ENCODE peak calls at places on chromosomes 12 and 14, in six cellular contexts. T is endothelial cell of umbilical vein, U is A549, Q is HepG2, G is GM12878, O is K562. P is an unnamed sample.

GRCh38 chr12:87809916-87810315 is 219.3 kb downstream of the C12orf50 start:
- DNase-seq in T (peak; percentile 15), U (no peak), Q (no peak), G (no peak), O (no peak), P (no peak)

GRCh38 chr12:62783881-62784280 is 151.1 kb downstream of the PPM1H start:
- DNase-seq in T (no peak), U (no peak), Q (no peak), G (no peak), O (no peak), P (no peak)

GRCh38 chr12:107523760-107524558 is 161.6 kb upstream of the PWP1 start:
- DNase-seq in T (no peak), U (no peak), Q (peak; percentile 74), G (no peak), O (no peak), P (no peak)

GRCh38 chr12:101829639-101830390 is 944 bp downstream of the GNPTAB start:
- DNase-seq in T (peak; percentile 37), U (no peak), Q (no peak), G (no peak), O (peak; percentile 47), P (peak; percentile 21)

GRCh38 chr12:94140556-94140955 is 7.8 kb upstream of the PLXNC1 start:
- DNase-seq in T (no peak), U (peak; percentile 51), Q (peak; percentile 32), G (no peak), O (peak; percentile 71), P (peak; percentile 74)

GRCh38 chr12:123726244-123726643 is 14.1 kb downstream of the ATP6V0A2 start:
- DNase-seq in T (no peak), U (no peak), Q (no peak), G (no peak), O (no peak), P (no peak)

GRCh38 chr14:27668531-27668930 is 1070.7 kb upstream of the NOVA1 start:
- DNase-seq in T (no peak), U (no peak), Q (no peak), G (no peak), O (no peak), P (no peak)

GRCh38 chr12:32671930-32672785 is 6.9 kb upstream of the DNM1L start:
- DNase-seq in T (peak; percentile 85), U (peak; percentile 73), Q (peak; percentile 51), G (no peak), O (peak; percentile 53), P (peak; percentile 75)

GRCh38 chr14:100341301-100342031 is 18.3 kb downstream of the SLC25A47 start:
- DNase-seq in T (peak; percentile 98), U (peak; percentile 60), Q (no peak), G (peak; percentile 44), O (no peak), P (peak; percentile 76)

GRCh38 chr12:128918481-128918880 is 65.2 kb downstream of the GLT1D1 start:
- DNase-seq in T (no peak), U (no peak), Q (no peak), G (no peak), O (no peak), P (no peak)

GRCh38 chr12:53703746-53704145 is 23.5 kb downstream of the CALCOCO1 start:
- DNase-seq in T (no peak), U (no peak), Q (no peak), G (no peak), O (no peak), P (no peak)

GRCh38 chr14:90608925-90609324 is 207.3 kb downstream of the TTC7B start:
- DNase-seq in T (no peak), U (no peak), Q (no peak), G (no peak), O (no peak), P (peak; percentile 49)

DNA sequence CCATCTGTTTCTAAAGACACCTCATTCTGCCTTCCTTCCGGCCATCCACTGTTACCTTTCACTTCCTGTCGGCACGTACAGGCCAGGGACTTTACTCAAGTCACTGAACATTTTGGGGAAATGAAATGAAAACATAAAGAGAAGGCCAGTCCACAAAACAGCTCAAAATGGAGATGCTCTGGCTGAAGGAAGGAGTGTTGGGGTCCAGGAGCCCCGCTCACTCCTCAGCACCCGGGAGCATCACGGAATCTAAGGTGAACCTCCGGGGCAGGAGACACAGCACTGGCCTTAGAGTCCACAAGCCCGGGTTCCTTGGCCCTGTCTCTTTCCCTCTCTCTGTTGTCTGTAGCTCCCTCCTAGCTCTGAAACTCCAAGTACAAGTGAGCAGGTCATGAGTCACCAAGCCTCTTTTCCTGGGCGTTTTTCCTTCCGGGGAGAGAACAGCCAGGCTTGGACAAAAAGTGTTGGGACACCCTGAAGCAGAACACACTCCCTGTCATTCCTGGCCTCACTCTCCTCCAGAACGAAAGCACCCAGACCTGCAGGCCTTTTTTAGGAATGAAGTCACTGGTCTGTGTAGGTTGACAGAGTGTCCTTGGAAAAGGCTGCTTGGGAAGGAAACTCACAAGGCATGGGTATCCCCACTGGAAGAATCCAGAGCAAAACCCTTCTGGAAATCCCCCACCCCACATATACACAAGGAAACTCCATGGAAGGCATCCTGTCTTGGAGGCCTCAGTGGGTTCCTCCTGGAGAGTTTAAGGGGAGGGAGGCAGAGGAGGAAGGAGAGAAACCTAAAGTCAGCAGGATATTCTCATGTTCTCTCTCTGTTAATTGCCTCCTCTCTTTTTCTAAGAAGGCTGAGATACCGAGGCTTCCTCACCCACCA is 245.3 kb downstream of the ZFP36L1 start:
- DNase-seq in T (no peak), U (peak; percentile 83), Q (no peak), G (no peak), O (no peak), P (no peak)
- TF ChIP-seq POLR2A in T (no peak), U (no peak), Q (no peak), G (no peak), O (no peak), P (no peak)

DNA sequence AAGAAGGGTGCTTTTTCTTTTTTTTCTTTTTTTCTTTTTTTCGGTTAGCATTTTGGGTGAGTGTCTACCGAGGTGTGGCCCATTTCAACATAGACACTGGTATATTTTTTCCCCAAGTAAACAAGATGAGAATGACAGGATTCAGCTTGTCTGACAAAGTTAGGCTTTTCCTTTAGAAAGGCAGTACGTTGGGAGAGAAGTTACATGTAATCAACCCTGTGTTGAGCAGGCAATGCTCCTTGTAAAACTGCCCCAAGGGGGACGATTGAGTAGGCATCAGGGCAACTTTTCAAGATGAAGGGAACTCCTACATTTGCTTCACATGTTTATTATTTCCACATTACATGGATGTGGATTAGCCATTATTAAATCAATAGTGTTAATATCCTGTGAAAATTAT is 1.7 kb downstream of the EMP1 start:
- DNase-seq in T (no peak), U (no peak), Q (no peak), G (no peak), O (no peak), P (no peak)
- H3K4me3 ChIP-seq in T (peak overlapping the region; percentile 95), U (no peak overlapping the region), Q (no peak overlapping the region), G (no peak overlapping the region), O (no peak overlapping the region), P (no peak overlapping the region)

GRCh38 chr14:52325632-52326031 is 11.5 kb downstream of the PTGER2 start:
- DNase-seq in T (no peak), U (no peak), Q (no peak), G (no peak), O (no peak), P (no peak)
- TF ChIP-seq MYC in T (no peak), U (no peak), Q (no peak), G (no peak), O (no peak), P (no peak)

GRCh38 chr14:32428149-32428548 is 99.1 kb downstream of the AKAP6 start:
- DNase-seq in T (no peak), U (no peak), Q (no peak), G (no peak), O (no peak), P (no peak)
- TF ChIP-seq POLR2A in T (no peak), U (no peak), Q (no peak), G (no peak), O (no peak), P (no peak)

GRCh38 chr14:75247939-75248338 is 30.7 kb upstream of the FOS start:
- DNase-seq in T (no peak), U (no peak), Q (no peak), G (no peak), O (no peak), P (no peak)

GRCh38 chr14:75249251-75249957 is 29.2 kb upstream of the FOS start:
- DNase-seq in T (no peak), U (no peak), Q (no peak), G (peak; percentile 94), O (peak; percentile 52), P (no peak)

GRCh38 chr14:75249958-75250336 is 28.7 kb upstream of the FOS start:
- DNase-seq in T (no peak), U (no peak), Q (no peak), G (no peak), O (no peak), P (no peak)

GRCh38 chr14:75246546-75247285 is 31.9 kb upstream of the FOS start:
- DNase-seq in T (no peak), U (no peak), Q (no peak), G (no peak), O (no peak), P (no peak)

GRCh38 chr14:75247286-75247922 is 31.2 kb upstream of the FOS start:
- DNase-seq in T (no peak), U (no peak), Q (peak; percentile 77), G (peak; percentile 40), O (no peak), P (no peak)
- H3K4me3 ChIP-seq in T (no peak overlapping the region), U (no peak overlapping the region), Q (peak overlapping the region; percentile 46), G (peak overlapping the region; percentile 29), O (no peak overlapping the region), P (no peak overlapping the region)

DNA sequence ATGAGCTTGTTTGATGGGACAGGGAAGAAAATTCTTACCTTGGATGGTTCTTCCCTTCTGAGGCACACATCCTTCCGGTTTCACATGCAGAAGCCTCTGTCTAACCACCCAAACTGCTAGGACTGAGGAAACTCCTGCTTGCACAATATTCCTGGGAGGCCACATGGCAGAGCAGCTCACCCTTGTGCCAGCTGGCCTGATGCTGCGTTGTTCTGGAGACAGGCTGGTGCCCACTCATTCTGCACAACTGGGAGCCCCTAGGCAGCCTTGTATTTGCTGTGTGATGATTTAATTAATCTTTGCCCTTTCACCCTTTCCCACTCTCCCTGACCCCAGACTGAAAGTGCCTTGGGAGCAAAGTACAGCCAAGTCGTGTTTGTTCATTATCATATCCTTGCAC is 130.8 kb downstream of the RTN1 start:
- DNase-seq in T (no peak), U (no peak), Q (no peak), G (no peak), O (no peak), P (peak; percentile 45)
- TF ChIP-seq MYC in T (no peak), U (no peak), Q (no peak), G (no peak), O (no peak), P (peak; percentile 13)

DNA sequence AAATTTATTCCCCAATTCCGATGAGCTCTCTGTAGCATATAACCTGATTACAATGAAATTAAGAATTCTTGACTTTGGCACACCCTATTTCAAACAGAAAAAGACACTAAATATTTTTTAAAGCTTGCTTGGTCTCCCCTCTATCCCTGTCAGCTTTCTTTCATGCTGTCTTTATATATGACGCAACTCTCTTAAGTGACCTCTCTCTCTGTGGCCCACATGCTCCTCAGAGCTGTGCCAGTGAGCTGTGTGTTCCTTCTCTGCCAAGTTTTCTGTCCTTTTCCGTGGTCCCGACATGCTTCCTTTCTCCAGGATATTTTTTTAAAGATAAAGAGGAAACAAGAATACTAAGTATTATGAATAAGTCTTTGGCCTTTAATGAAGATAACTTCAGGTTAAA is 484.0 kb downstream of the ETNK1 start:
- DNase-seq in T (peak; percentile 8), U (no peak), Q (no peak), G (no peak), O (no peak), P (no peak)
- TF ChIP-seq POLR2A in T (no peak), U (no peak), Q (no peak), G (no peak), O (no peak), P (no peak)

P was measured in NB4.